ENCODE peak calls at places on chromosomes 2 and 18, in seven cellular contexts. G is activated CD8-positive, alpha-beta memory T cell treated with anti-CD3 and anti-CD28 coated beads, Interleukin-2, amount 10 ng/mL, durations not matched to agents 7 days and 5 days; X is stomach; S is heart left ventricle; D is CD4-positive, alpha-beta T cell; K is activated T-cell treated with anti-CD3 and anti-CD28 coated beads for 24 hours; Q is right lobe of liver. O is an unnamed sample.

GRCh38 chr2:201696151-201696659 is 2.2 kb downstream of the MPP4 start:
- DNase-seq in G (no peak), X (no peak), S (no peak), D (no peak), K (no peak), Q (no peak), O (peak)

GRCh38 chr18:13354414-13354813 is 135.9 kb downstream of the LDLRAD4 start:
- DNase-seq in G (no peak), X (no peak), S (no peak), D (no peak), K (no peak), Q (no peak), O (no peak)

GRCh38 chr18:54679318-54680149 is 88.5 kb downstream of the DYNAP start:
- DNase-seq in G (no peak), X (no peak), S (no peak), D (no peak), K (no peak), Q (no peak), O (peak)

GRCh38 chr2:240972636-240973521 is 25.5 kb upstream of the SNED1 start:
- DNase-seq in G (no peak), X (peak), S (peak), D (no peak), K (no peak), Q (peak), O (no peak)

GRCh38 chr2:95333888-95334338 is 36.8 kb downstream of the KCNIP3 start:
- DNase-seq in G (no peak), X (no peak), S (peak), D (no peak), K (no peak), Q (peak), O (peak)

GRCh38 chr2:20584637-20585321 is 66.1 kb downstream of the HS1BP3 start:
- DNase-seq in G (no peak), X (peak), S (peak), D (no peak), K (no peak), Q (peak), O (no peak)

GRCh38 chr2:193357508-193357907 is 1162.8 kb upstream of the TMEFF2 start:
- DNase-seq in G (no peak), X (no peak), S (no peak), D (no peak), K (no peak), Q (no peak), O (no peak)

GRCh38 chr18:5417342-5417741 is 121.8 kb upstream of the ZBTB14 start:
- DNase-seq in G (no peak), X (no peak), S (no peak), D (no peak), K (no peak), Q (no peak), O (no peak)

GRCh38 chr2:111116843-111117665 is 3.7 kb upstream of the BCL2L11 start:
- DNase-seq in G (peak), X (peak), S (peak), D (peak), K (no peak), Q (peak), O (peak)

O was measured in kidney glomerular epithelial cell.